ENCODE peak calls at places on chromosomes 1 and 21, in five cellular contexts. One of them, this sample, is unnamed.

GRCh38 chr1:9249534-9250335 is 15.2 kb downstream of the H6PD start:
- DNase-seq in GM06990: no peak
- DNase-seq in Caki2: no peak
- DNase-seq in astrocyte of the spinal cord: no peak
- DNase-seq in NCI-H82: peak; percentile 87
- DNase-seq in this sample: peak; percentile 59

GRCh38 chr1:235635938-235636663 is 13.5 kb downstream of the GNG4 start:
- DNase-seq in NCI-H82: peak; percentile 11
- DNase-seq in GM06990: no peak
- DNase-seq in Caki2: no peak
- DNase-seq in astrocyte of the spinal cord: no peak
- DNase-seq in this sample: no peak

GRCh38 chr1:44417351-44418021 is 12.4 kb downstream of the RNF220 start:
- DNase-seq in Caki2: no peak
- DNase-seq in GM06990: no peak
- DNase-seq in NCI-H82: peak; percentile 84
- DNase-seq in astrocyte of the spinal cord: peak; percentile 30
- DNase-seq in this sample: peak; percentile 22

GRCh38 chr1:24965571-24965930 is 35.5 kb upstream of the RUNX3 start:
- DNase-seq in Caki2: no peak
- DNase-seq in NCI-H82: no peak
- DNase-seq in astrocyte of the spinal cord: no peak
- DNase-seq in GM06990: no peak
- DNase-seq in this sample: no peak

GRCh38 chr1:170339565-170339964 is 192.4 kb upstream of the GORAB start:
- DNase-seq in GM06990: no peak
- DNase-seq in NCI-H82: no peak
- DNase-seq in Caki2: no peak
- DNase-seq in astrocyte of the spinal cord: no peak
- DNase-seq in this sample: no peak

GRCh38 chr1:211476200-211476849 is 15.6 kb downstream of the RD3 start:
- DNase-seq in Caki2: peak; percentile 55
- DNase-seq in GM06990: no peak
- DNase-seq in NCI-H82: peak; percentile 94
- DNase-seq in astrocyte of the spinal cord: peak; percentile 66
- DNase-seq in this sample: peak; percentile 84

GRCh38 chr1:112721966-112722524 is 6.9 kb upstream of the PPM1J start:
- DNase-seq in astrocyte of the spinal cord: no peak
- DNase-seq in GM06990: no peak
- DNase-seq in NCI-H82: peak; percentile 52
- DNase-seq in Caki2: no peak
- DNase-seq in this sample: no peak

GRCh38 chr21:27572681-27573080 is 605.8 kb upstream of the ADAMTS5 start:
- DNase-seq in NCI-H82: no peak
- DNase-seq in Caki2: peak; percentile 92
- DNase-seq in GM06990: no peak
- DNase-seq in astrocyte of the spinal cord: peak; percentile 86
- DNase-seq in this sample: no peak

GRCh38 chr1:197683895-197684553 is 91.3 kb downstream of the DENND1B start:
- DNase-seq in Caki2: no peak
- DNase-seq in NCI-H82: no peak
- DNase-seq in astrocyte of the spinal cord: no peak
- DNase-seq in GM06990: no peak
- DNase-seq in this sample: no peak

GRCh38 chr1:42944207-42944928 is 14.3 kb downstream of the SLC2A1 start:
- DNase-seq in GM06990: no peak
- DNase-seq in astrocyte of the spinal cord: no peak
- DNase-seq in Caki2: no peak
- DNase-seq in NCI-H82: no peak
- DNase-seq in this sample: no peak

GRCh38 chr1:145773423-145773822 is 50.5 kb downstream of the RNF115 start:
- DNase-seq in astrocyte of the spinal cord: no peak
- DNase-seq in NCI-H82: no peak
- DNase-seq in GM06990: no peak
- DNase-seq in Caki2: no peak
- DNase-seq in this sample: no peak

GRCh38 chr21:36835383-36835795 is 131.1 kb downstream of the HLCS start:
- DNase-seq in GM06990: no peak
- DNase-seq in astrocyte of the spinal cord: no peak
- DNase-seq in NCI-H82: no peak
- DNase-seq in Caki2: no peak
- DNase-seq in this sample: no peak

GRCh38 chr1:24713176-24713575 is 32.1 kb upstream of the CLIC4 start:
- DNase-seq in Caki2: no peak
- DNase-seq in astrocyte of the spinal cord: no peak
- DNase-seq in GM06990: no peak
- DNase-seq in NCI-H82: no peak
- DNase-seq in this sample: no peak

GRCh38 chr1:43315963-43316737 is 15.4 kb downstream of the TIE1 start:
- DNase-seq in astrocyte of the spinal cord: no peak
- DNase-seq in GM06990: no peak
- DNase-seq in Caki2: no peak
- DNase-seq in NCI-H82: no peak
- DNase-seq in this sample: no peak

GRCh38 chr21:46213620-46214286 is 14.8 kb downstream of the LSS start:
- DNase-seq in Caki2: no peak
- DNase-seq in GM06990: no peak
- DNase-seq in NCI-H82: no peak
- DNase-seq in astrocyte of the spinal cord: no peak
- DNase-seq in this sample: no peak

GRCh38 chr1:43997295-43997694 is 5.9 kb downstream of the CCDC24 start:
- DNase-seq in Caki2: no peak
- DNase-seq in astrocyte of the spinal cord: no peak
- DNase-seq in GM06990: no peak
- DNase-seq in NCI-H82: no peak
- DNase-seq in this sample: no peak

GRCh38 chr1:150164224-150164623 is 14.5 kb downstream of the PLEKHO1 start:
- DNase-seq in GM06990: no peak
- DNase-seq in NCI-H82: no peak
- DNase-seq in Caki2: no peak
- DNase-seq in astrocyte of the spinal cord: no peak
- DNase-seq in this sample: no peak

GRCh38 chr1:98342556-98342955 is 319.0 kb upstream of the SNX7 start:
- DNase-seq in Caki2: no peak
- DNase-seq in astrocyte of the spinal cord: peak; percentile 17
- DNase-seq in GM06990: no peak
- DNase-seq in NCI-H82: no peak
- DNase-seq in this sample: no peak

GRCh38 chr1:159421821-159422220 is 10.2 kb upstream of the OR10J4 start:
- DNase-seq in NCI-H82: peak; percentile 30
- DNase-seq in Caki2: no peak
- DNase-seq in GM06990: no peak
- DNase-seq in astrocyte of the spinal cord: no peak
- DNase-seq in this sample: no peak

GRCh38 chr1:231534703-231535159 is 6.3 kb downstream of the TSNAX start:
- DNase-seq in Caki2: no peak
- DNase-seq in GM06990: no peak
- DNase-seq in NCI-H82: no peak
- DNase-seq in astrocyte of the spinal cord: no peak
- DNase-seq in this sample: no peak

GRCh38 chr21:35976481-35976880 is 83.8 kb downstream of the SETD4 start:
- DNase-seq in astrocyte of the spinal cord: peak; percentile 16
- DNase-seq in NCI-H82: no peak
- DNase-seq in GM06990: no peak
- DNase-seq in Caki2: no peak
- DNase-seq in this sample: no peak

GRCh38 chr1:167654975-167655575 is 25.0 kb downstream of the RCSD1 start:
- DNase-seq in Caki2: no peak
- DNase-seq in GM06990: no peak
- DNase-seq in astrocyte of the spinal cord: no peak
- DNase-seq in NCI-H82: peak; percentile 58
- DNase-seq in this sample: no peak

GRCh38 chr1:50268049-50268448 is 155.2 kb downstream of the DMRTA2 start:
- DNase-seq in GM06990: no peak
- DNase-seq in astrocyte of the spinal cord: no peak
- DNase-seq in NCI-H82: no peak
- DNase-seq in Caki2: peak; percentile 16
- DNase-seq in this sample: no peak

GRCh38 chr1:44151808-44152207 is 10.4 kb upstream of the KLF18 start:
- DNase-seq in GM06990: no peak
- DNase-seq in astrocyte of the spinal cord: no peak
- DNase-seq in NCI-H82: no peak
- DNase-seq in Caki2: no peak
- DNase-seq in this sample: no peak

GRCh38 chr1:156743367-156744302 is 2.7 kb upstream of the MRPL24 start:
- DNase-seq in GM06990: no peak
- DNase-seq in Caki2: no peak
- DNase-seq in NCI-H82: no peak
- DNase-seq in astrocyte of the spinal cord: no peak
- DNase-seq in this sample: no peak

GRCh38 chr1:170685166-170685565 is 21.2 kb downstream of the PRRX1 start:
- DNase-seq in GM06990: no peak
- DNase-seq in NCI-H82: no peak
- DNase-seq in Caki2: no peak
- DNase-seq in astrocyte of the spinal cord: peak; percentile 74
- DNase-seq in this sample: no peak

GRCh38 chr1:33256701-33257387 is 552 bp downstream of the ZNF362 start:
- DNase-seq in Caki2: peak; percentile 67
- DNase-seq in NCI-H82: peak; percentile 72
- DNase-seq in GM06990: peak; percentile 77
- DNase-seq in astrocyte of the spinal cord: peak; percentile 86
- DNase-seq in this sample: peak; percentile 70

GRCh38 chr1:225651872-225652725 is 824 bp downstream of the ENAH start:
- DNase-seq in Caki2: peak; percentile 45
- DNase-seq in NCI-H82: peak; percentile 96
- DNase-seq in GM06990: no peak
- DNase-seq in astrocyte of the spinal cord: peak; percentile 38
- DNase-seq in this sample: no peak

GRCh38 chr1:164673584-164674214 is 114.7 kb downstream of the PBX1 start:
- DNase-seq in GM06990: no peak
- DNase-seq in Caki2: no peak
- DNase-seq in astrocyte of the spinal cord: no peak
- DNase-seq in NCI-H82: peak; percentile 58
- DNase-seq in this sample: no peak

GRCh38 chr1:7427066-7427465 is 344.0 kb upstream of the VAMP3 start:
- DNase-seq in NCI-H82: no peak
- DNase-seq in Caki2: no peak
- DNase-seq in astrocyte of the spinal cord: no peak
- DNase-seq in GM06990: no peak
- DNase-seq in this sample: no peak

GRCh38 chr1:94240822-94241221 is 3.4 kb upstream of the ARHGAP29 start:
- DNase-seq in Caki2: no peak
- DNase-seq in GM06990: no peak
- DNase-seq in NCI-H82: peak; percentile 75
- DNase-seq in astrocyte of the spinal cord: no peak
- DNase-seq in this sample: no peak

GRCh38 chr1:201527879-201528278 is 11.0 kb upstream of the NAV1 start:
- DNase-seq in Caki2: no peak
- DNase-seq in astrocyte of the spinal cord: no peak
- DNase-seq in NCI-H82: no peak
- DNase-seq in GM06990: no peak
- DNase-seq in this sample: no peak

GRCh38 chr1:224623743-224624333 is 7.7 kb downstream of the CNIH3 start:
- DNase-seq in Caki2: peak; percentile 50
- DNase-seq in GM06990: no peak
- DNase-seq in NCI-H82: no peak
- DNase-seq in astrocyte of the spinal cord: peak; percentile 96
- DNase-seq in this sample: peak; percentile 90

GRCh38 chr1:156480411-156481192 is 20.0 kb downstream of the MEF2D start:
- DNase-seq in astrocyte of the spinal cord: peak; percentile 26
- DNase-seq in GM06990: peak; percentile 76
- DNase-seq in NCI-H82: peak; percentile 88
- DNase-seq in Caki2: no peak
- DNase-seq in this sample: peak; percentile 83

GRCh38 chr1:52348704-52349301 is 17.2 kb downstream of the CC2D1B start:
- DNase-seq in NCI-H82: peak; percentile 93
- DNase-seq in GM06990: no peak
- DNase-seq in astrocyte of the spinal cord: peak; percentile 30
- DNase-seq in Caki2: no peak
- DNase-seq in this sample: no peak

GRCh38 chr1:27621067-27621920 is 13.7 kb downstream of the FGR start:
- DNase-seq in NCI-H82: no peak
- DNase-seq in astrocyte of the spinal cord: peak; percentile 30
- DNase-seq in Caki2: no peak
- DNase-seq in GM06990: no peak
- DNase-seq in this sample: no peak

GRCh38 chr21:29501451-29501850 is 202.7 kb downstream of the BACH1 start:
- DNase-seq in Caki2: peak; percentile 40
- DNase-seq in NCI-H82: no peak
- DNase-seq in GM06990: no peak
- DNase-seq in astrocyte of the spinal cord: peak; percentile 83
- DNase-seq in this sample: no peak

GRCh38 chr1:33519240-33519884 is 46.9 kb downstream of the ZSCAN20 start:
- DNase-seq in astrocyte of the spinal cord: no peak
- DNase-seq in GM06990: no peak
- DNase-seq in Caki2: no peak
- DNase-seq in NCI-H82: no peak
- DNase-seq in this sample: no peak

GRCh38 chr1:202248861-202249260 is 55.3 kb downstream of the LGR6 start:
- DNase-seq in NCI-H82: no peak
- DNase-seq in GM06990: no peak
- DNase-seq in astrocyte of the spinal cord: no peak
- DNase-seq in Caki2: no peak
- DNase-seq in this sample: no peak

This sample was measured in activated CD4-positive, alpha-beta memory T cell treated with anti-CD3 and anti-CD28 coated beads for 36 hours.